ENCODE peak calls at places on chromosomes 5 and 9, in nine cellular contexts. L is stimulated activated CD4-positive, alpha-beta T cell treated with anti-CD3 and anti-CD28 coated beads, TNF-alpha, amount 100 ng/mL, for 1 hour; Y is EL; A is T1000; C is Calu3; E is effector memory CD4-positive, alpha-beta T cell; Z is activated T-helper 9 cell treated with anti-CD3 and anti-CD28 coated beads, Interleukin-2, amount 50 U/mL, for 16 hours; F is left ventricle myocardium inferior; W is astrocyte. M is an unnamed sample.
A peak's percentile ranks its signal among the peaks of the same experiment; 100 is the strongest.

GRCh38 chr9:122075135-122076030 is 17.7 kb downstream of the TTLL11 start:
- DNase-seq in C (no peak), W (no peak), F (no peak), Z (no peak), E (no peak), L (no peak), Y (peak; percentile 57), A (no peak), M (no peak)

GRCh38 chr9:114226289-114227055 is 71.1 kb downstream of the COL27A1 start:
- DNase-seq in L (no peak), F (no peak), A (no peak), W (no peak), E (no peak), Y (no peak), C (no peak), Z (no peak), M (no peak)

GRCh38 chr9:97831843-97832636 is 21.0 kb upstream of the FOXE1 start:
- DNase-seq in Y (no peak), A (no peak), L (no peak), Z (no peak), W (no peak), C (no peak), E (no peak), F (no peak), M (no peak)

GRCh38 chr5:148990817-148991216 is 72.0 kb downstream of the SH3TC2 start:
- DNase-seq in C (no peak), L (no peak), E (no peak), W (no peak), F (no peak), A (no peak), Z (no peak), Y (no peak), M (no peak)

GRCh38 chr5:79795764-79796398 is 106.2 kb downstream of the CMYA5 start:
- DNase-seq in A (no peak), E (no peak), W (peak; percentile 26), C (peak; percentile 82), L (no peak), Y (peak; percentile 36), F (peak; percentile 59), Z (no peak), M (peak; percentile 67)

GRCh38 chr9:83981126-83981871 is 694 bp downstream of the RMI1 start:
- DNase-seq in W (peak; percentile 32), E (no peak), F (no peak), Z (no peak), A (no peak), C (peak; percentile 14), Y (peak; percentile 50), L (no peak), M (no peak)

GRCh38 chr5:160269017-160269416 is 39.7 kb downstream of the FABP6 start:
- DNase-seq in A (no peak), W (peak; percentile 67), E (no peak), Z (no peak), L (no peak), C (peak; percentile 29), F (peak; percentile 90), Y (peak; percentile 71), M (peak; percentile 69)

GRCh38 chr5:98341711-98342042 is 431.8 kb upstream of the RGMB start:
- DNase-seq in F (no peak), Y (no peak), L (no peak), Z (no peak), W (no peak), C (no peak), E (no peak), A (no peak), M (no peak)

GRCh38 chr5:109880907-109881685 is 191.4 kb downstream of the MAN2A1 start:
- DNase-seq in A (no peak), C (no peak), W (peak; percentile 56), E (no peak), Y (no peak), Z (no peak), F (no peak), L (no peak), M (no peak)

GRCh38 chr5:98927242-98927987 is 1.4 kb downstream of the CHD1 start:
- DNase-seq in Y (peak; percentile 65), A (no peak), W (peak; percentile 72), Z (peak; percentile 44), C (peak; percentile 16), F (peak; percentile 22), E (peak; percentile 59), L (peak; percentile 38), M (peak; percentile 65)

GRCh38 chr5:59287361-59287760 is 606.2 kb downstream of the PDE4D start:
- DNase-seq in Y (no peak), C (no peak), W (no peak), E (no peak), A (no peak), Z (no peak), L (no peak), F (no peak), M (no peak)

GRCh38 chr5:180375955-180376354 is 22.8 kb upstream of the GFPT2 start:
- DNase-seq in C (no peak), Z (no peak), E (no peak), A (no peak), L (no peak), W (no peak), F (no peak), Y (no peak), M (no peak)

GRCh38 chr5:38601133-38601842 is 44.8 kb upstream of the LIFR start:
- DNase-seq in L (no peak), W (no peak), Y (no peak), Z (no peak), C (no peak), A (no peak), E (no peak), F (peak; percentile 46), M (no peak)

GRCh38 chr5:175288048-175288621 is 155.8 kb downstream of the DRD1 start:
- DNase-seq in E (no peak), W (peak; percentile 91), L (no peak), A (no peak), Y (peak; percentile 73), C (no peak), Z (no peak), F (no peak), M (no peak)

GRCh38 chr9:133643978-133644760 is 8.0 kb downstream of the DBH start:
- DNase-seq in C (no peak), A (no peak), W (no peak), L (no peak), Z (no peak), E (no peak), Y (no peak), F (no peak), M (no peak)

M was measured in renal cortical epithelial cell.